ENCODE peak calls at places on chromosomes 16 and 17, in nine cellular contexts. B is neural progenitor cell, X is hepatocyte, P is GM23338, T is SK-N-SH, D is MM.1S, Q is OCI-LY7, L is PC-3, M is HCT116. Y is an unnamed sample.
A peak's percentile ranks its signal among the peaks of the same experiment; 100 is the strongest.

GRCh38 chr17:74733365-74734122 is 3.5 kb upstream of the RAB37 start:
- DNase-seq in L (no peak), T (no peak), Q (no peak), D (no peak), P (no peak), M (no peak), X (no peak), B (no peak), Y (no peak)

GRCh38 chr16:25691519-25692091 is at the start of gene HS3ST4:
- DNase-seq in L (no peak), D (no peak), X (peak; percentile 57), P (peak; percentile 69), M (no peak), B (peak; percentile 88), T (peak; percentile 44), Q (no peak), Y (peak; percentile 5)

GRCh38 chr16:2081685-2082084 is 33.9 kb downstream of the TSC2 start:
- DNase-seq in X (no peak), D (no peak), M (no peak), B (no peak), L (no peak), Q (no peak), P (no peak), T (no peak), Y (no peak)

GRCh38 chr16:929227-929669 is 41.5 kb downstream of the LMF1 start:
- DNase-seq in P (peak; percentile 61), M (no peak), B (peak; percentile 16), T (no peak), L (no peak), D (no peak), X (no peak), Q (no peak), Y (no peak)

GRCh38 chr16:85485379-85485778 is 127.7 kb upstream of the GSE1 start:
- DNase-seq in D (no peak), T (no peak), X (no peak), B (peak; percentile 65), Q (no peak), L (no peak), M (no peak), P (no peak), Y (no peak)

GRCh38 chr17:16866436-16866835 is 105.5 kb downstream of the TNFRSF13B start:
- DNase-seq in P (no peak), D (no peak), M (no peak), Q (no peak), L (peak; percentile 18), B (no peak), X (no peak), T (no peak), Y (no peak)

GRCh38 chr16:85136213-85136704 is 24.0 kb upstream of the CIBAR2 start:
- DNase-seq in Q (peak; percentile 34), D (no peak), L (no peak), B (no peak), X (no peak), T (no peak), M (no peak), P (no peak), Y (no peak)

GRCh38 chr17:78996781-78997201 is 12.8 kb downstream of the CANT1 start:
- DNase-seq in M (no peak), P (no peak), B (no peak), L (no peak), Q (no peak), X (no peak), T (no peak), D (no peak), Y (no peak)

GRCh38 chr16:8798174-8798527 is 512 bp downstream of the PMM2 start:
- DNase-seq in P (no peak), T (peak; percentile 29), Q (peak; percentile 25), X (no peak), L (peak; percentile 4), D (no peak), M (peak; percentile 2), B (no peak), Y (peak; percentile 71)

GRCh38 chr17:4881761-4882555 is 17.4 kb upstream of the C17orf107 start:
- DNase-seq in P (peak; percentile 93), M (no peak), T (peak; percentile 76), D (peak; percentile 59), B (peak; percentile 79), L (peak; percentile 67), Q (peak; percentile 65), X (peak; percentile 88), Y (peak; percentile 64)

GRCh38 chr17:70365098-70365583 is 195.8 kb downstream of the KCNJ2 start:
- DNase-seq in D (no peak), L (no peak), M (no peak), P (no peak), B (no peak), Q (no peak), X (peak; percentile 19), T (no peak), Y (peak; percentile 57)

GRCh38 chr17:17570798-17571716 is 20.5 kb downstream of the PEMT start:
- DNase-seq in D (no peak), X (peak; percentile 47), P (no peak), B (no peak), T (no peak), Q (no peak), L (no peak), M (no peak), Y (no peak)

GRCh38 chr17:45948881-45949624 is 50.0 kb upstream of the STH start:
- DNase-seq in Q (peak; percentile 52), P (peak; percentile 87), B (peak; percentile 86), T (no peak), M (peak; percentile 43), L (peak; percentile 83), X (peak; percentile 86), D (peak; percentile 76), Y (peak; percentile 90)

GRCh38 chr17:78925234-78925633 is at the start of gene TIMP2:
- DNase-seq in L (peak; percentile 86), Q (peak; percentile 52), X (peak; percentile 94), D (peak; percentile 88), M (no peak), B (peak; percentile 94), T (peak; percentile 100), P (peak; percentile 91), Y (peak; percentile 93)

GRCh38 chr17:60171753-60172079 is 21.9 kb downstream of the CA4 start:
- DNase-seq in Q (no peak), M (no peak), P (no peak), T (no peak), D (no peak), B (no peak), L (no peak), X (no peak), Y (no peak)

GRCh38 chr17:57873261-57874057 is 23.6 kb upstream of the MRPS23 start:
- DNase-seq in X (no peak), B (no peak), L (no peak), Q (no peak), M (no peak), D (no peak), P (no peak), T (no peak), Y (no peak)

GRCh38 chr17:8649157-8650118 is 18.9 kb upstream of the MYH10 start:
- DNase-seq in P (no peak), M (no peak), Q (no peak), D (no peak), X (peak; percentile 26), B (no peak), T (no peak), L (no peak), Y (peak; percentile 100)
- TF ChIP-seq EZH2phosphoT487 in P (no peak), M (no peak), Q (no peak), D (no peak), X (no peak), B (no peak), T (no peak), L (no peak), Y (no peak)

DNA sequence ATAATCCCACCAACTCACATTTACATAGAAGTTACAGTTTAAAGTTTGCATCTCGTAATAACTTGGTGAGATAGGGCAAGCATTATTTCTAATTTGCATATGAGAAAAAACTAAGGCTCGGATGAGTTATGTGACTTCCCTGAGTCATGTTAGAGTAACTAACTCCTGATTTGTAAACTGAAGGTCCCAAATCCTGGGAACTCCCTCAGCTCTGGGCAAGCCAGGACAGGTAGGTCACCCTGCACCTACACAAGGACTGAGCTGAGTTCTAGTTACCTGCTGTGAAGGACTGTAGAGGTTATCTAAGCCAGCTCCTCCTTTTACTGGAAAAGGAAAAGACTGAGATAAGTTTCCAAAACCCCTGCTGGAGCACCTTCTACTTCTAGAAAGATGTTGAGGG is 92.1 kb upstream of the HLF start:
- DNase-seq in M (no peak), Q (no peak), T (no peak), D (peak; percentile 36), P (no peak), X (no peak), L (no peak), B (no peak), Y (no peak)
- H3K4me1 ChIP-seq in M (peaks cover 4% of the 10 kb centered on the region), Q (peaks cover 83% of the 10 kb centered on the region), T (no peaks in the 10 kb centered on the region), D (peaks cover 23% of the 10 kb centered on the region), P (no peaks in the 10 kb centered on the region), X (no peaks in the 10 kb centered on the region), L (peaks cover 7% of the 10 kb centered on the region), B (no peaks in the 10 kb centered on the region), Y (peaks cover 5% of the 10 kb centered on the region)

GRCh38 chr17:42514867-42515266 is 21.2 kb upstream of the NAGLU start:
- DNase-seq in D (no peak), P (no peak), Q (no peak), B (peak; percentile 44), T (no peak), L (no peak), X (no peak), M (no peak), Y (no peak)
- TF ChIP-seq EZH2phosphoT487 in D (no peak), P (no peak), Q (no peak), B (no peak), T (no peak), L (no peak), X (no peak), M (no peak), Y (no peak)

GRCh38 chr17:51653902-51654301 is 393.6 kb downstream of the UTP18 start:
- DNase-seq in T (peak; percentile 69), P (peak; percentile 59), X (no peak), Q (no peak), B (peak; percentile 56), D (no peak), M (no peak), L (peak; percentile 45), Y (no peak)

GRCh38 chr17:51650202-51650601 is 389.9 kb downstream of the UTP18 start:
- DNase-seq in M (no peak), P (no peak), X (no peak), D (no peak), T (no peak), L (no peak), Q (no peak), B (no peak), Y (no peak)

GRCh38 chr17:51650772-51651171 is 390.4 kb downstream of the UTP18 start:
- DNase-seq in D (no peak), Q (no peak), T (no peak), B (no peak), L (no peak), P (no peak), M (no peak), X (no peak), Y (no peak)

GRCh38 chr17:51651513-51652298 is 391.4 kb downstream of the UTP18 start:
- DNase-seq in L (no peak), T (no peak), P (no peak), X (no peak), Q (no peak), M (no peak), B (no peak), D (no peak), Y (no peak)

DNA sequence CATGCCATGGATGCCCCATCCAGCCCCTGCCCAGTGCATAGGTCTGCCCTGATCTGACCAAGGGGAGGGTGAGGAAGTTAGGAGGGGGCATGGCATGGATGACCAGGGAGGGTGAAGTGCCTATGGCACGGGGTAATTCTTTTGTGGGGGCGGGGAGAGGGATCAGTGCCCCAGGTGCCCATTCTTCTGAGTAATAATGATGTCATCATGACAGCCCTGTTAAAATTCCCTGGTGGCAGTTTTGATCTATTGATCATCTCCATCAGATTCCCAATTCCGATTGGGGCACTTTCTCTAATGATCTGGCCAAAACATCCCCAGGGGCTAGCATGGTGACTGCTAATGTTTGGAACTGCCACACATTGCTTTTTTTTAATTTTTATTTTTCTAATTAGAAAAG is 392.2 kb downstream of the UTP18 start:
- DNase-seq in M (no peak), B (no peak), L (no peak), D (no peak), X (no peak), Q (no peak), T (no peak), P (no peak), Y (no peak)
- H3K4me1 ChIP-seq in M (no peaks in the 10 kb centered on the region), B (peaks cover 5% of the 10 kb centered on the region), L (no peaks in the 10 kb centered on the region), D (peaks cover 10% of the 10 kb centered on the region), X (no peaks in the 10 kb centered on the region), Q (no peaks in the 10 kb centered on the region), T (no peaks in the 10 kb centered on the region), P (no peaks in the 10 kb centered on the region), Y (no peaks in the 10 kb centered on the region)